ENCODE peak calls at places on chromosome 7, in ten cellular contexts. One of them, this sample, is unnamed. For H3K4me1, the result is how much of the 10 kb centered on the place peaks cover.

GRCh38 chr7:150947761-150948680 is 30.1 kb downstream of the KCNH2 start:
- DNase-seq in astrocyte: no peak
- DNase-seq in adipocyte: no peak
- DNase-seq in suprapubic skin: peak
- DNase-seq in ovary: no peak
- DNase-seq in Panc1: no peak
- DNase-seq in cardiac muscle cell: no peak
- DNase-seq in H1: no peak
- DNase-seq in psoas muscle: no peak
- DNase-seq in heart right ventricle: no peak
- DNase-seq in this sample: peak

GRCh38 chr7:15236958-15237357 is 324.9 kb downstream of the AGMO start:
- DNase-seq in astrocyte: no peak
- DNase-seq in adipocyte: no peak
- DNase-seq in suprapubic skin: no peak
- DNase-seq in ovary: no peak
- DNase-seq in Panc1: no peak
- DNase-seq in cardiac muscle cell: no peak
- DNase-seq in H1: no peak
- DNase-seq in psoas muscle: no peak
- DNase-seq in heart right ventricle: no peak
- DNase-seq in this sample: no peak

GRCh38 chr7:30471205-30471604 is 7.4 kb downstream of the NOD1 start:
- DNase-seq in astrocyte: peak
- DNase-seq in adipocyte: no peak
- DNase-seq in suprapubic skin: no peak
- DNase-seq in ovary: no peak
- DNase-seq in Panc1: no peak
- DNase-seq in cardiac muscle cell: no peak
- DNase-seq in H1: no peak
- DNase-seq in psoas muscle: no peak
- DNase-seq in heart right ventricle: no peak
- DNase-seq in this sample: no peak

GRCh38 chr7:117219485-117219884 is 103.4 kb downstream of the WNT2 start:
- DNase-seq in astrocyte: peak
- DNase-seq in adipocyte: peak
- DNase-seq in suprapubic skin: no peak
- DNase-seq in ovary: no peak
- DNase-seq in Panc1: no peak
- DNase-seq in cardiac muscle cell: no peak
- DNase-seq in H1: no peak
- DNase-seq in psoas muscle: no peak
- DNase-seq in heart right ventricle: no peak
- DNase-seq in this sample: no peak

GRCh38 chr7:64869121-64869725 is 33.9 kb upstream of the ZNF273 start:
- DNase-seq in astrocyte: no peak
- DNase-seq in adipocyte: no peak
- DNase-seq in suprapubic skin: no peak
- DNase-seq in ovary: no peak
- DNase-seq in Panc1: no peak
- DNase-seq in cardiac muscle cell: no peak
- DNase-seq in H1: no peak
- DNase-seq in psoas muscle: no peak
- DNase-seq in heart right ventricle: no peak
- DNase-seq in this sample: no peak

GRCh38 chr7:148547946-148548345 is 42.6 kb upstream of the C7orf33 start:
- DNase-seq in astrocyte: no peak
- DNase-seq in adipocyte: no peak
- DNase-seq in suprapubic skin: no peak
- DNase-seq in ovary: no peak
- DNase-seq in Panc1: no peak
- DNase-seq in cardiac muscle cell: peak
- DNase-seq in H1: no peak
- DNase-seq in psoas muscle: no peak
- DNase-seq in heart right ventricle: no peak
- DNase-seq in this sample: no peak

GRCh38 chr7:130087364-130087763 is 17.0 kb downstream of the KLHDC10 start:
- DNase-seq in astrocyte: peak
- DNase-seq in adipocyte: no peak
- DNase-seq in suprapubic skin: no peak
- DNase-seq in ovary: no peak
- DNase-seq in Panc1: no peak
- DNase-seq in cardiac muscle cell: no peak
- DNase-seq in H1: no peak
- DNase-seq in psoas muscle: no peak
- DNase-seq in heart right ventricle: no peak
- DNase-seq in this sample: no peak

GRCh38 chr7:128235469-128235868 is 5.6 kb upstream of the LEP start:
- DNase-seq in astrocyte: no peak
- DNase-seq in adipocyte: no peak
- DNase-seq in suprapubic skin: no peak
- DNase-seq in ovary: no peak
- DNase-seq in Panc1: no peak
- DNase-seq in cardiac muscle cell: no peak
- DNase-seq in H1: no peak
- DNase-seq in psoas muscle: no peak
- DNase-seq in heart right ventricle: no peak
- DNase-seq in this sample: no peak

GRCh38 chr7:55280031-55280454 is 85.1 kb upstream of the LANCL2 start:
- DNase-seq in astrocyte: peak
- DNase-seq in adipocyte: peak
- DNase-seq in suprapubic skin: no peak
- DNase-seq in ovary: peak
- DNase-seq in Panc1: peak
- DNase-seq in cardiac muscle cell: peak
- DNase-seq in H1: peak
- DNase-seq in psoas muscle: peak
- DNase-seq in heart right ventricle: no peak
- DNase-seq in this sample: peak

GRCh38 chr7:141704741-141705140 is 2.8 kb upstream of the DENND11 start:
- DNase-seq in astrocyte: no peak
- DNase-seq in adipocyte: peak
- DNase-seq in suprapubic skin: no peak
- DNase-seq in ovary: no peak
- DNase-seq in Panc1: no peak
- DNase-seq in cardiac muscle cell: no peak
- DNase-seq in H1: no peak
- DNase-seq in psoas muscle: no peak
- DNase-seq in heart right ventricle: no peak
- DNase-seq in this sample: no peak

GRCh38 chr7:134834689-134835462 is 55.4 kb downstream of the CALD1 start:
- DNase-seq in astrocyte: peak
- DNase-seq in adipocyte: no peak
- DNase-seq in suprapubic skin: no peak
- DNase-seq in ovary: no peak
- DNase-seq in Panc1: no peak
- DNase-seq in cardiac muscle cell: peak
- DNase-seq in H1: no peak
- DNase-seq in psoas muscle: no peak
- DNase-seq in heart right ventricle: no peak
- DNase-seq in this sample: peak

GRCh38 chr7:18941197-18941596 is 176.2 kb downstream of the TWIST1 start:
- DNase-seq in astrocyte: no peak
- DNase-seq in adipocyte: no peak
- DNase-seq in suprapubic skin: no peak
- DNase-seq in ovary: no peak
- DNase-seq in Panc1: no peak
- DNase-seq in cardiac muscle cell: no peak
- DNase-seq in H1: no peak
- DNase-seq in psoas muscle: no peak
- DNase-seq in heart right ventricle: no peak
- DNase-seq in this sample: no peak

GRCh38 chr7:115087437-115087836 is 165.5 kb downstream of the MDFIC start:
- DNase-seq in astrocyte: peak
- DNase-seq in adipocyte: peak
- DNase-seq in suprapubic skin: no peak
- DNase-seq in ovary: no peak
- DNase-seq in Panc1: no peak
- DNase-seq in cardiac muscle cell: peak
- DNase-seq in H1: no peak
- DNase-seq in psoas muscle: no peak
- DNase-seq in heart right ventricle: no peak
- DNase-seq in this sample: no peak

GRCh38 chr7:66902844-66903180 is 18.2 kb upstream of the TMEM248 start:
- DNase-seq in astrocyte: no peak
- DNase-seq in adipocyte: no peak
- DNase-seq in suprapubic skin: no peak
- DNase-seq in ovary: no peak
- DNase-seq in Panc1: no peak
- DNase-seq in cardiac muscle cell: no peak
- DNase-seq in H1: no peak
- DNase-seq in psoas muscle: no peak
- DNase-seq in heart right ventricle: no peak
- DNase-seq in this sample: no peak

DNA sequence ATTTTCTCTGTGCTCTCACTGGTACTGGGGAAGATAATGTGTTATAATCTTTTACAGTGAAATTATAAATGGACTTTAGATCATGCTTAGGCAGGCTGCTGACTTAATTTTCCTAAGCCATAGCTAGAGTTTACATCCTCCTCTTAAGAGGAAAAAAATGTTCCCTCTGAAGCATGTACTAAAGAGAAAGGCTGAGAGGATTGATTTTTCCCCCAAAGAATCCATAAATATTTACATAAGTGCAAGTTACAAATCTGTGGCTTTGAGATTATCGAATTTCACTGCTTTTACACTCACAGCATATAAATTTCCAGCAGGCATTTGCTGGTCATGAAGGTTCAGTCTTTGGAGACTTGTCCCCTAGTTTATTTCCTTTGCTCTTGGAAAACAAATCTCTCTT is 43.7 kb downstream of the CREB5 start:
- DNase-seq in astrocyte: no peak
- DNase-seq in adipocyte: peak
- DNase-seq in suprapubic skin: no peak
- DNase-seq in ovary: no peak
- DNase-seq in Panc1: no peak
- DNase-seq in cardiac muscle cell: no peak
- DNase-seq in H1: no peak
- DNase-seq in psoas muscle: no peak
- DNase-seq in heart right ventricle: no peak
- DNase-seq in this sample: no peak
- H3K4me1 ChIP-seq in astrocyte: under half
- H3K4me1 ChIP-seq in adipocyte: under half
- H3K4me1 ChIP-seq in suprapubic skin: under half
- H3K4me1 ChIP-seq in ovary: under half
- H3K4me1 ChIP-seq in Panc1: under half
- H3K4me1 ChIP-seq in cardiac muscle cell: under half
- H3K4me1 ChIP-seq in H1: under half
- H3K4me1 ChIP-seq in psoas muscle: under half
- H3K4me1 ChIP-seq in heart right ventricle: under half
- H3K4me1 ChIP-seq in this sample: under half

GRCh38 chr7:104967088-104967487 is 46.9 kb upstream of the KMT2E start:
- DNase-seq in astrocyte: no peak
- DNase-seq in adipocyte: no peak
- DNase-seq in suprapubic skin: no peak
- DNase-seq in ovary: no peak
- DNase-seq in Panc1: no peak
- DNase-seq in cardiac muscle cell: no peak
- DNase-seq in H1: no peak
- DNase-seq in psoas muscle: no peak
- DNase-seq in heart right ventricle: no peak
- DNase-seq in this sample: no peak

GRCh38 chr7:104969183-104969582 is 44.8 kb upstream of the KMT2E start:
- DNase-seq in astrocyte: no peak
- DNase-seq in adipocyte: no peak
- DNase-seq in suprapubic skin: no peak
- DNase-seq in ovary: no peak
- DNase-seq in Panc1: no peak
- DNase-seq in cardiac muscle cell: no peak
- DNase-seq in H1: no peak
- DNase-seq in psoas muscle: no peak
- DNase-seq in heart right ventricle: no peak
- DNase-seq in this sample: no peak

GRCh38 chr7:104966022-104966421 is 48.0 kb upstream of the KMT2E start:
- DNase-seq in astrocyte: no peak
- DNase-seq in adipocyte: no peak
- DNase-seq in suprapubic skin: no peak
- DNase-seq in ovary: no peak
- DNase-seq in Panc1: no peak
- DNase-seq in cardiac muscle cell: no peak
- DNase-seq in H1: no peak
- DNase-seq in psoas muscle: no peak
- DNase-seq in heart right ventricle: no peak
- DNase-seq in this sample: no peak

GRCh38 chr7:104968648-104969047 is 45.4 kb upstream of the KMT2E start:
- DNase-seq in astrocyte: no peak
- DNase-seq in adipocyte: no peak
- DNase-seq in suprapubic skin: no peak
- DNase-seq in ovary: no peak
- DNase-seq in Panc1: no peak
- DNase-seq in cardiac muscle cell: no peak
- DNase-seq in H1: no peak
- DNase-seq in psoas muscle: no peak
- DNase-seq in heart right ventricle: no peak
- DNase-seq in this sample: no peak

GRCh38 chr7:104967595-104967994 is 46.4 kb upstream of the KMT2E start:
- DNase-seq in astrocyte: peak
- DNase-seq in adipocyte: no peak
- DNase-seq in suprapubic skin: no peak
- DNase-seq in ovary: no peak
- DNase-seq in Panc1: no peak
- DNase-seq in cardiac muscle cell: no peak
- DNase-seq in H1: no peak
- DNase-seq in psoas muscle: no peak
- DNase-seq in heart right ventricle: no peak
- DNase-seq in this sample: no peak
- H3K4me1 ChIP-seq in astrocyte: under half
- H3K4me1 ChIP-seq in adipocyte: half or more
- H3K4me1 ChIP-seq in suprapubic skin: under half
- H3K4me1 ChIP-seq in ovary: under half
- H3K4me1 ChIP-seq in Panc1: under half
- H3K4me1 ChIP-seq in cardiac muscle cell: under half
- H3K4me1 ChIP-seq in H1: under half
- H3K4me1 ChIP-seq in psoas muscle: under half
- H3K4me1 ChIP-seq in heart right ventricle: half or more
- H3K4me1 ChIP-seq in this sample: half or more

GRCh38 chr7:29199776-29200175 is 5.2 kb downstream of the CHN2 start:
- DNase-seq in astrocyte: no peak
- DNase-seq in adipocyte: no peak
- DNase-seq in suprapubic skin: no peak
- DNase-seq in ovary: no peak
- DNase-seq in Panc1: no peak
- DNase-seq in cardiac muscle cell: no peak
- DNase-seq in H1: no peak
- DNase-seq in psoas muscle: no peak
- DNase-seq in heart right ventricle: no peak
- DNase-seq in this sample: no peak
- H3K4me1 ChIP-seq in astrocyte: under half
- H3K4me1 ChIP-seq in adipocyte: under half
- H3K4me1 ChIP-seq in suprapubic skin: under half
- H3K4me1 ChIP-seq in ovary: under half
- H3K4me1 ChIP-seq in Panc1: under half
- H3K4me1 ChIP-seq in cardiac muscle cell: under half
- H3K4me1 ChIP-seq in H1: under half
- H3K4me1 ChIP-seq in psoas muscle: under half
- H3K4me1 ChIP-seq in heart right ventricle: under half
- H3K4me1 ChIP-seq in this sample: under half

DNA sequence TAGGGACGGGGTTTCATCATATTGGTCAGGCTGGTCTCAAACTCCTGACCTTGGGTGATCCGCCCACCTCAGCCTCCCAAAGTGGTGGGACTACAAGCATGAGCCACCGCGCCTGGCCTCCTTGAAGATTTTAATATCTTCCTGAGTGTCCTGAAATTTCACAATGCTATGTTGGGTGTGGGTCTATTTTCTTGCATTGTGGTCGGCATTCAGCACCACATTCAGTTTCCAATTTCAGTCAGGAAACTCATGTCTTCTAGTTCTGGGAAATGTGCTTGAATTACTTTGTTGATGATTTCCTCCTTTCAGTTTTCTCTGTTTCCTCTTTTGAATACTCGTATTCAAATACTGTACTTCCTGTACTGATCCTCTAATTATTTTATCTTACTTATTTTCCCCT is 49.3 kb upstream of the IL6 start:
- DNase-seq in astrocyte: no peak
- DNase-seq in adipocyte: no peak
- DNase-seq in suprapubic skin: no peak
- DNase-seq in ovary: no peak
- DNase-seq in Panc1: no peak
- DNase-seq in cardiac muscle cell: no peak
- DNase-seq in H1: no peak
- DNase-seq in psoas muscle: no peak
- DNase-seq in heart right ventricle: no peak
- DNase-seq in this sample: no peak
- H3K4me1 ChIP-seq in astrocyte: under half
- H3K4me1 ChIP-seq in adipocyte: under half
- H3K4me1 ChIP-seq in suprapubic skin: under half
- H3K4me1 ChIP-seq in ovary: under half
- H3K4me1 ChIP-seq in Panc1: under half
- H3K4me1 ChIP-seq in cardiac muscle cell: under half
- H3K4me1 ChIP-seq in H1: under half
- H3K4me1 ChIP-seq in psoas muscle: under half
- H3K4me1 ChIP-seq in heart right ventricle: under half
- H3K4me1 ChIP-seq in this sample: under half